ENCODE peak calls at places on chromosomes 6 and 20, in four cellular contexts. Z is uterus, P is ovary, T is body of pancreas. F is an unnamed sample.

GRCh38 chr6:21522007-21522758 is 71.4 kb upstream of the SOX4 start:
- DNase-seq in Z (no peak), P (no peak), T (no peak), F (no peak)

GRCh38 chr6:146851837-146852236 is 253.1 kb downstream of the ADGB start:
- DNase-seq in Z (no peak), P (no peak), T (no peak), F (no peak)

GRCh38 chr6:130306377-130306776 is 59.4 kb upstream of the TMEM200A start:
- DNase-seq in Z (no peak), P (no peak), T (no peak), F (no peak)

GRCh38 chr6:41559655-41560439 is 13.7 kb downstream of the FOXP4 start:
- DNase-seq in Z (no peak), P (no peak), T (no peak), F (no peak)

GRCh38 chr20:35058184-35058583 is 34.4 kb downstream of the TRPC4AP start:
- DNase-seq in Z (no peak), P (no peak), T (no peak), F (no peak)

GRCh38 chr6:5905431-5906339 is 101.0 kb downstream of the NRN1 start:
- DNase-seq in Z (peak), P (no peak), T (peak), F (peak)

GRCh38 chr6:156776841-156777576 is at the start of gene ARID1B:
- DNase-seq in Z (peak), P (peak), T (peak), F (peak)

GRCh38 chr6:93496548-93496947 is 77.2 kb upstream of the EPHA7 start:
- DNase-seq in Z (no peak), P (no peak), T (no peak), F (no peak)

GRCh38 chr6:105384004-105384403 is 18.9 kb downstream of the PREP start:
- DNase-seq in Z (no peak), P (no peak), T (no peak), F (no peak)

GRCh38 chr20:10619427-10619826 is 54.4 kb downstream of the JAG1 start:
- DNase-seq in Z (no peak), P (no peak), T (no peak), F (no peak)

GRCh38 chr6:24761193-24761835 is 13.4 kb upstream of the GMNN start:
- DNase-seq in Z (no peak), P (no peak), T (no peak), F (no peak)

GRCh38 chr6:110410534-110410933 is 4.8 kb downstream of the DDO start:
- DNase-seq in Z (no peak), P (no peak), T (no peak), F (no peak)

GRCh38 chr6:15501806-15502450 is 160.9 kb downstream of the DTNBP1 start:
- DNase-seq in Z (peak), P (peak), T (no peak), F (peak)

GRCh38 chr6:85390105-85390728 is 59.7 kb upstream of the NT5E start:
- DNase-seq in Z (no peak), P (no peak), T (no peak), F (no peak)

GRCh38 chr6:121726596-121726995 is 291.1 kb downstream of the GJA1 start:
- DNase-seq in Z (no peak), P (no peak), T (no peak), F (no peak)

GRCh38 chr6:85390775-85391174 is 59.1 kb upstream of the NT5E start:
- DNase-seq in Z (no peak), P (no peak), T (no peak), F (no peak)

GRCh38 chr6:75402296-75402695 is 91.3 kb downstream of the FILIP1 start:
- DNase-seq in Z (peak), P (no peak), T (no peak), F (peak)

GRCh38 chr20:31823360-31824124 is 4.4 kb downstream of the MYLK2 start:
- DNase-seq in Z (no peak), P (no peak), T (no peak), F (no peak)

GRCh38 chr6:119308048-119308570 is 41.5 kb downstream of the MAN1A1 start:
- DNase-seq in Z (no peak), P (no peak), T (no peak), F (peak)

GRCh38 chr6:56739836-56740815 is 97.4 kb upstream of the DST start:
- DNase-seq in Z (no peak), P (no peak), T (no peak), F (no peak)
- H3K4me3 ChIP-seq in Z (no peak), P (no peak), T (no peak), F (no peak)

GRCh38 chr6:109048670-109049415 is 45.8 kb downstream of the SESN1 start:
- DNase-seq in Z (no peak), P (no peak), T (no peak), F (no peak)

GRCh38 chr6:109051301-109051700 is 43.3 kb downstream of the SESN1 start:
- DNase-seq in Z (no peak), P (no peak), T (no peak), F (no peak)

GRCh38 chr6:109050447-109051102 is 44.1 kb downstream of the SESN1 start:
- DNase-seq in Z (no peak), P (no peak), T (no peak), F (no peak)

GRCh38 chr6:109048176-109048575 is 46.5 kb downstream of the SESN1 start:
- DNase-seq in Z (no peak), P (no peak), T (no peak), F (no peak)

DNA sequence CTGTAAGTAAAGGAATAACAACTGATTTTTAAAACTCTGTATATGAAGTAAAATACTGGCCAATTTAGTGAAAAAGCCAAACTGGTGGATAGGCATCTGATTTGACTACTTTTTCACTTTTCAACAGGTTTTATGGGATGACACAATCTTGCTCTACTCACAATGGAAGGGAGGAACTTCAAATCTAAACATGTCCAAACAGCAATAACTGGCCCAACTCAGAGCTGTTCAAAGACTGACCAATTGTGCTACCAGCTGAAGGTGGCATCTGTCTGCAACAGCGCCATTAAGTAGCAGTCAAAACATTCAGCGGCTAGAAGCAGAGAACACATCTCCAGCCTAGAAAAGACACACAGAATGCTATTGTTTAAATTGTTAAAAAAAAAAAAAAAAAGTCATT is 44.6 kb downstream of the SESN1 start:
- DNase-seq in Z (no peak), P (no peak), T (no peak), F (no peak)
- H3K4me3 ChIP-seq in Z (no peak), P (no peak), T (no peak), F (no peak)

GRCh38 chr20:59042796-59043621 is 423 bp upstream of the PRELID3B start:
- DNase-seq in Z (peak), P (peak), T (peak), F (peak)

GRCh38 chr20:59042151-59042795 is at the start of gene PRELID3B:
- DNase-seq in Z (no peak), P (no peak), T (peak), F (peak)

GRCh38 chr20:59040682-59041081 is 1.9 kb downstream of the PRELID3B start:
- DNase-seq in Z (no peak), P (no peak), T (no peak), F (no peak)

GRCh38 chr20:59037386-59037785 is 5.2 kb downstream of the PRELID3B start:
- DNase-seq in Z (no peak), P (no peak), T (no peak), F (no peak)

GRCh38 chr20:59039233-59039632 is 3.4 kb downstream of the PRELID3B start:
- DNase-seq in Z (no peak), P (no peak), T (no peak), F (no peak)
- H3K4me3 ChIP-seq in Z (no peak), P (no peak), T (no peak), F (no peak)

DNA sequence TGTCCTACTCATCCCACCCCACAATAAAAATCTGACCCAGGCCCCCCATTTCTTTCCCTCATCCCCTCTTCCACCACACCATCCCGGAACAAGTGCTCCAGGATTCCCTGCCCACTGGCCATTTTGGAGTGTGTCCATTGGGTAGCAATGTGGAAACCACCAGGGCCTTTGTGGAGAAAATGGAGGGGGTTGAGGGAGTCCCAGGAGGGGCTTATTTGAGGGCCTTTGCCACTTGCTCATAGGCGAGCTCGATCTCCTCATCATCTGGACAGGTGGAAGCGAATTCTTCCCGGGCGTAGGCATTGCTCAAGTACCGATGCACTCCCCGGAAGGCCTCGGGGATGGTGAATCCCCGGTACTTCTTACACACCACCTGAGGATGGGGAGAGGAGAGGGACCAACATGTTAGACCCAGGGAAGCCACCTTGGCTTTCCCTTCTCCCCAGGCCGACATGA is 1.6 kb upstream of the DDAH2 start:
- DNase-seq in Z (no peak), P (peak), T (no peak), F (no peak)
- H3K4me3 ChIP-seq in Z (peak), P (no peak), T (no peak), F (no peak)

GRCh38 chr6:53951383-53951782 is 156.6 kb downstream of the LRRC1 start:
- DNase-seq in Z (no peak), P (no peak), T (no peak), F (no peak)
- H3K4me3 ChIP-seq in Z (no peak), P (no peak), T (no peak), F (no peak)

GRCh38 chr6:97102152-97102790 is 177.7 kb downstream of the KLHL32 start:
- DNase-seq in Z (no peak), P (no peak), T (no peak), F (no peak)

GRCh38 chr6:97095466-97095865 is 170.9 kb downstream of the KLHL32 start:
- DNase-seq in Z (no peak), P (no peak), T (no peak), F (no peak)

GRCh38 chr6:97094376-97094775 is 169.8 kb downstream of the KLHL32 start:
- DNase-seq in Z (no peak), P (no peak), T (no peak), F (no peak)

DNA sequence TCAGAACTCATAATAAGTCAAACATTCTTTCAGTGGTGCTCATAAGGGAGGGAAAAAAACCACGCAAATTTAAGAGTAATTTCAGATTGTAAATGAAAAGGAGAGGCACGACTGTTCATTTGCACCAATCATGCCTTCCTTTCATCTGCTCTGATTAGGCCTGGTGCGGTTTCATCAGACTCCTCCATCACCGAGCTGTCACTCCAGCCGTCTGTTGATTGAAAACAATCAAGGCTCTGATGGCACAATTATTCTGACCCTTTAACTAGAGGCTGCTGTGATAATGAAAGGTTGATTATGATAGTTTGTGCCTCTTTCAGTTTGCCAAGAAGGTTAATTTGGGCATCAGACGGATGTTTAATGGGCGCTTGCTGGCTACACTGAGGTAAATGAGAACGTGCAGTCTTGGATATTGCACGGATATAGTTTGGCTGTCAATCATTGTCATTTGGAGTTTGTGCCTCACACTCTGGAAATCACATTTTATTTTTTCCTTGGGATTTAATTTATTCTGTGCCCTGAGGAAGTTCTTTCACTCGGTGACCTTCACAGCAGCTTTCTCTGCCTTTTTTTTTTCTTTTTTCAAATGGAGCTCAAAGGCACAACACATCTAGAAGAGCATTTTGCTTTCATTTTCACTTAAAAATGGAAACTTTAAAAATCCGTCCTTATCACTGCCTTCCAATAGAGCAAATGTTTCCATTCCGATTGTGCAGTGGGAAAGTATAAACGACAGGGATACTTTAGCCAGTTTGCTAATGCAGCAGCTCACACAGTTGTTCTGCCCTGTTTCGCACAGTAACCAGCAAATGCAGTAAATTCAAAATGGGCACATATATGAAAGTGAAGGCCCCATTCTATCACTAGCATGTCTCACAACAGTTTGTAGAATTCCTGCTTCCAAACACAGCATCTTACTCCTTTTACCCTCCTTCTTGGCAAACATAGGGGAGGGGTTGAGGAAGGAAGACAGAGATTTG is 172.8 kb downstream of the KLHL32 start:
- DNase-seq in Z (no peak), P (no peak), T (no peak), F (no peak)
- H3K4me3 ChIP-seq in Z (no peak), P (no peak), T (no peak), F (no peak)

F was measured in adrenal gland.